ENCODE peak calls at places on chromosome 1, in five cellular contexts. J is transverse colon, A is body of pancreas, K is H1, T is tibial nerve. S is an unnamed sample.

GRCh38 chr1:98331718-98332311 is 329.7 kb upstream of the SNX7 start:
- DNase-seq in J (no peak), A (no peak), K (no peak), T (no peak), S (no peak)

GRCh38 chr1:221735976-221736375 is 5.9 kb downstream of the DUSP10 start:
- DNase-seq in J (no peak), A (no peak), K (no peak), T (no peak), S (no peak)

GRCh38 chr1:79539001-79539400 is 532.5 kb upstream of the ADGRL4 start:
- DNase-seq in J (no peak), A (no peak), K (no peak), T (no peak), S (no peak)

GRCh38 chr1:91781916-91782622 is 103.9 kb downstream of the TGFBR3 start:
- DNase-seq in J (no peak), A (no peak), K (no peak), T (no peak), S (no peak)

GRCh38 chr1:212545941-212546638 is 62.5 kb upstream of the ATF3 start:
- DNase-seq in J (no peak), A (no peak), K (no peak), T (no peak), S (no peak)

GRCh38 chr1:113976609-113977278 is 2.5 kb upstream of the OLFML3 start:
- DNase-seq in J (no peak), A (no peak), K (no peak), T (no peak), S (peak; percentile 75)

GRCh38 chr1:60103186-60103585 is 29.6 kb upstream of the C1orf87 start:
- DNase-seq in J (no peak), A (no peak), K (no peak), T (no peak), S (no peak)

GRCh38 chr1:1371741-1372711 is 3.0 kb downstream of the AURKAIP1 start:
- DNase-seq in J (peak; percentile 78), A (peak; percentile 74), K (peak; percentile 99), T (no peak), S (peak; percentile 74)

GRCh38 chr1:28243685-28244439 is 7.9 kb downstream of the ATP5IF1 start:
- DNase-seq in J (peak; percentile 25), A (peak; percentile 39), K (no peak), T (no peak), S (no peak)

GRCh38 chr1:95309031-95309459 is 75.0 kb downstream of the RWDD3 start:
- DNase-seq in J (no peak), A (no peak), K (no peak), T (no peak), S (peak; percentile 28)

GRCh38 chr1:192700834-192701271 is 64.9 kb downstream of the RGS13 start:
- DNase-seq in J (no peak), A (no peak), K (no peak), T (no peak), S (peak; percentile 76)

GRCh38 chr1:244965182-244965581 is 100.8 kb upstream of the HNRNPU start:
- DNase-seq in J (no peak), A (no peak), K (no peak), T (no peak), S (no peak)

GRCh38 chr1:242828828-242829227 is 304.3 kb upstream of the PLD5 start:
- DNase-seq in J (no peak), A (no peak), K (no peak), T (no peak), S (no peak)

GRCh38 chr1:208601569-208601968 is 357.4 kb upstream of the PLXNA2 start:
- DNase-seq in J (no peak), A (no peak), K (no peak), T (no peak), S (no peak)

GRCh38 chr1:76832521-76832920 is 34.8 kb upstream of the ST6GALNAC5 start:
- DNase-seq in J (no peak), A (no peak), K (no peak), T (no peak), S (no peak)

GRCh38 chr1:200317236-200317635 is 92.6 kb downstream of the ZNF281 start:
- DNase-seq in J (no peak), A (no peak), K (no peak), T (no peak), S (no peak)

GRCh38 chr1:100034465-100034864 is 64.7 kb downstream of the SLC35A3 start:
- DNase-seq in J (no peak), A (no peak), K (no peak), T (no peak), S (peak; percentile 54)

GRCh38 chr1:172390620-172391491 is 29.6 kb upstream of the C1orf105 start:
- DNase-seq in J (peak; percentile 26), A (no peak), K (no peak), T (peak; percentile 18), S (no peak)

GRCh38 chr1:179091691-179092165 is 9.9 kb downstream of the TOR3A start:
- DNase-seq in J (peak; percentile 21), A (peak; percentile 46), K (no peak), T (peak; percentile 51), S (peak; percentile 70)

GRCh38 chr1:110003747-110004428 is 19.3 kb downstream of the AHCYL1 start:
- DNase-seq in J (peak; percentile 74), A (peak; percentile 71), K (peak; percentile 53), T (peak; percentile 30), S (peak; percentile 92)

DNA sequence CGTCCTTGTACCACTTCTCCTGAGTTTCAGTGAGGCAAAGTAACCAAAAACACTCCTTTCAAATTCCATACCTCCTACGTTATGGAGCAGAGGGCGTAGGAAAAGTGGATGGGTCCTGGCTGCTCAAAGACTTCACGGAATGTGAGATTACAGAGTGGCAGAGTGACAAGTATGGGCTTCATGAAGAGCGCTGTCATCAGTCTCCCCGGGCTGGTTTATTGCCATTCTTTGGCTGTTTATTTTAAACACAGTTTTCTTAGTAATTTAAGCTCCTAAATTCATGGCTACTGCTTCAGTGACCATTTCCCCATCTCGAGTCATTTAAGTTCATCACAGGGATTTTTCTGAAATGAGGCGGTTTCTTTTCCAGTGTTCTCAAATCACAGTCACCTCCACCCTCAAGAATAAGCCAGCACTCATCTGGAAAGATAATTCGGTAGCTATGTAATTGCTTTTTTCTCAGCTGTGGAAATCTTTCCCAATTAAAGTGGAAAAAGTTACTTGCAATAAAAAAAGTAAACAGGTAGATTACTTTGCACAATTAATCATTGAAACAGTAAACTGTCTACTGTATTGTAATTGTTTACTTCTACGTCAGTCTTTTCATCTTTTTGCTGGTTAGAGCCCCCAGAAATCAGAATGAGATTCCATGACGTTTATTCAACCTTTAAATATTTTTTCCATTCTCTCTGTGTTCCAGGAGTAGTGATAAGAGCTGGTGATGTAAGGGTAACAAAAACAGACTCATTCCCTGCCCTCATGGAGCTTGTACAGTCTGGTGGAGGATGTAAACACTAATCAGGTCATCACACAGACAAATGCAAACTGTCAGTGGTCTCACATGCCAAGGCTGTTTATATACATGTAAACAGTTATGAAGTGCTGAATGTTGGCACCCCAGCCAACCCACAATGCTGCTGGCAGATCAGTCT is 3.0 kb upstream of the SMYD2 start:
- DNase-seq in J (no peak), A (no peak), K (no peak), T (no peak), S (no peak)
- TF ChIP-seq POLR2A in J (no peak), A (no peak), K (no peak), T (no peak), S (no peak)

DNA sequence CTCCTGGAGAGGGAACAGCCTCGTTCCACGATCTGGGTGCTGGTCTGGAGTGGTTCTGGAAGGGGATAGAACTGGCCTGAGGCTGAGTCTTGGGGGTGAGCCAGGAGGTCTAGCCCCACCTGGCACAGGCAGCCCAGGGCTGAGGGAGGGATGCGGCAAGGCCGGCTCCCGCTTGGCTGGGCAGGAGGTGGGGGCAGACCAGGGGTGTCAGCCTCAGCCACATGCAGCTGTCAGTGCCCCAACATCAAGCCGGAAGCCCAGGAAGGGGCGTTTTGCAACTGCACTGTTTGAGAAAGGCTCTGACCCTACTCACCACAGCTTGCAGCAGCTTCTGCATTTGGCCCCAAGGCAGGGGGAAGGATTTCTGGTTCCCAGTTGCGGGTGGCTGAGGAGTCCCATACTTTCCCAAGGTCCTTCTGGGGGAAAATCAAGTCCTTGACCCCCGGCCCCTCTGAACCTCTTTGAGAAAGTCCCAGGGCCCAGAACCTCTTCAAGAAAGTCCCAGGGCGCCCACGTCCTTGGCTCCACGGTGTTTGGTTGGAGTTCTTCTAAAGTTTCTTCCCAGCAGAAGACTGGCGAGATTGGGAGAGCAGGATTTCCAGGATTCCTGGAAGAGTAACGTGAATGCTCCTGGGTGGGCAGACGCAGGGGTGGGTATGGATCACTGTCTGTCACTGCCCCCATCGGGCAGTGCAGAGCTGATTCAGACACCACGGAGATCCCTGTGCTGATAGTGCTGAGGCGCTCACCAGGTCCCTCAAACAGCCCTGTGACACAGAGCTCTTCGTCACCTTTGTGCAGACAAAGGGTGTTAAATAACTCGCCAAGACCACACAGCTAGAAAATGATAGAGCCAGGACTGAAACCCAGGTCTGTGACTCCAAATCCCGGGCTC is 2.2 kb downstream of the EFHD2 start:
- DNase-seq in J (peak; percentile 66), A (no peak), K (no peak), T (no peak), S (peak; percentile 95)
- TF ChIP-seq POLR2A in J (no peak), A (no peak), K (no peak), T (no peak), S (no peak)

GRCh38 chr1:156244126-156244525 is 2.1 kb downstream of the BGLAP start:
- DNase-seq in J (no peak), A (no peak), K (no peak), T (no peak), S (no peak)

GRCh38 chr1:156241926-156242325 is at the start of gene BGLAP:
- DNase-seq in J (no peak), A (no peak), K (no peak), T (no peak), S (peak; percentile 35)

GRCh38 chr1:156242738-156243137 is 754 bp downstream of the BGLAP start:
- DNase-seq in J (no peak), A (no peak), K (peak; percentile 52), T (no peak), S (no peak)

GRCh38 chr1:156238248-156238647 is 3.7 kb upstream of the BGLAP start:
- DNase-seq in J (no peak), A (no peak), K (no peak), T (no peak), S (no peak)

GRCh38 chr1:156241311-156241811 is 623 bp upstream of the BGLAP start:
- DNase-seq in J (no peak), A (no peak), K (peak; percentile 50), T (no peak), S (peak; percentile 56)
- TF ChIP-seq POLR2A in J (no peak), A (no peak), K (no peak), T (no peak), S (no peak)

GRCh38 chr1:116375165-116375883 is 2.3 kb downstream of the ATP1A1 start:
- DNase-seq in J (no peak), A (no peak), K (no peak), T (no peak), S (no peak)
- TF ChIP-seq POLR2A in J (no peak), A (no peak), K (no peak), T (no peak), S (no peak)

GRCh38 chr1:174963547-174964125 is 36.1 kb upstream of the CACYBP start:
- DNase-seq in J (peak; percentile 44), A (no peak), K (no peak), T (no peak), S (no peak)
- TF ChIP-seq POLR2A in J (no peak), A (no peak), K (no peak), T (no peak), S (no peak)

GRCh38 chr1:41662061-41662655 is 177.7 kb upstream of the EDN2 start:
- DNase-seq in J (peak; percentile 67), A (peak; percentile 42), K (peak; percentile 63), T (no peak), S (peak; percentile 67)
- TF ChIP-seq POLR2A in J (no peak), A (peak; percentile 17), K (no peak), T (no peak), S (no peak)

S was measured in NB4.